ENCODE peak calls at places on chromosomes 7 and 10, in four cellular contexts. One of them, this sample, is unnamed.

GRCh38 chr7:2013381-2014311 is 219.1 kb downstream of the MAD1L1 start:
- DNase-seq in stimulated activated CD4-positive, alpha-beta T cell treated with anti-CD3 and anti-CD28 coated beads, Interleukin-1b, Interleukin-23, amount 100 ng/mL, for 4 hours: no peak
- DNase-seq in stimulated activated CD8-positive, alpha-beta memory T cell treated with anti-CD3 and anti-CD28 coated beads, Interleukin-15, amount 100 ng/mL, for 48 hours: no peak
- DNase-seq in hepatic stellate cell: no peak
- DNase-seq in this sample: peak; percentile 93

GRCh38 chr10:97463363-97464132 is 17.6 kb downstream of the ZDHHC16 start:
- DNase-seq in stimulated activated CD8-positive, alpha-beta memory T cell treated with anti-CD3 and anti-CD28 coated beads, Interleukin-15, amount 100 ng/mL, for 48 hours: no peak
- DNase-seq in hepatic stellate cell: peak; percentile 43
- DNase-seq in stimulated activated CD4-positive, alpha-beta T cell treated with anti-CD3 and anti-CD28 coated beads, Interleukin-1b, Interleukin-23, amount 100 ng/mL, for 4 hours: peak; percentile 22
- DNase-seq in this sample: no peak

GRCh38 chr7:20408467-20408826 is 77.7 kb downstream of the ITGB8 start:
- DNase-seq in stimulated activated CD4-positive, alpha-beta T cell treated with anti-CD3 and anti-CD28 coated beads, Interleukin-1b, Interleukin-23, amount 100 ng/mL, for 4 hours: no peak
- DNase-seq in hepatic stellate cell: no peak
- DNase-seq in stimulated activated CD8-positive, alpha-beta memory T cell treated with anti-CD3 and anti-CD28 coated beads, Interleukin-15, amount 100 ng/mL, for 48 hours: no peak
- DNase-seq in this sample: no peak

GRCh38 chr7:21191317-21192073 is 236.4 kb upstream of the SP4 start:
- DNase-seq in stimulated activated CD8-positive, alpha-beta memory T cell treated with anti-CD3 and anti-CD28 coated beads, Interleukin-15, amount 100 ng/mL, for 48 hours: no peak
- DNase-seq in hepatic stellate cell: no peak
- DNase-seq in stimulated activated CD4-positive, alpha-beta T cell treated with anti-CD3 and anti-CD28 coated beads, Interleukin-1b, Interleukin-23, amount 100 ng/mL, for 4 hours: no peak
- DNase-seq in this sample: no peak

GRCh38 chr7:51021906-51022570 is 239.3 kb upstream of the GRB10 start:
- DNase-seq in stimulated activated CD4-positive, alpha-beta T cell treated with anti-CD3 and anti-CD28 coated beads, Interleukin-1b, Interleukin-23, amount 100 ng/mL, for 4 hours: no peak
- DNase-seq in stimulated activated CD8-positive, alpha-beta memory T cell treated with anti-CD3 and anti-CD28 coated beads, Interleukin-15, amount 100 ng/mL, for 48 hours: no peak
- DNase-seq in hepatic stellate cell: peak; percentile 78
- DNase-seq in this sample: no peak

GRCh38 chr7:85774931-85775330 is 588.1 kb upstream of the SEMA3D start:
- DNase-seq in stimulated activated CD4-positive, alpha-beta T cell treated with anti-CD3 and anti-CD28 coated beads, Interleukin-1b, Interleukin-23, amount 100 ng/mL, for 4 hours: no peak
- DNase-seq in hepatic stellate cell: no peak
- DNase-seq in stimulated activated CD8-positive, alpha-beta memory T cell treated with anti-CD3 and anti-CD28 coated beads, Interleukin-15, amount 100 ng/mL, for 48 hours: no peak
- DNase-seq in this sample: no peak

GRCh38 chr7:41584746-41585145 is 118.1 kb downstream of the INHBA start:
- DNase-seq in stimulated activated CD8-positive, alpha-beta memory T cell treated with anti-CD3 and anti-CD28 coated beads, Interleukin-15, amount 100 ng/mL, for 48 hours: no peak
- DNase-seq in stimulated activated CD4-positive, alpha-beta T cell treated with anti-CD3 and anti-CD28 coated beads, Interleukin-1b, Interleukin-23, amount 100 ng/mL, for 4 hours: no peak
- DNase-seq in hepatic stellate cell: no peak
- DNase-seq in this sample: no peak

GRCh38 chr10:47287365-47287802 is 12.6 kb upstream of the GDF10 start:
- DNase-seq in stimulated activated CD8-positive, alpha-beta memory T cell treated with anti-CD3 and anti-CD28 coated beads, Interleukin-15, amount 100 ng/mL, for 48 hours: no peak
- DNase-seq in hepatic stellate cell: no peak
- DNase-seq in stimulated activated CD4-positive, alpha-beta T cell treated with anti-CD3 and anti-CD28 coated beads, Interleukin-1b, Interleukin-23, amount 100 ng/mL, for 4 hours: no peak
- DNase-seq in this sample: no peak

GRCh38 chr7:125568799-125569198 is 639.2 kb upstream of the POT1 start:
- DNase-seq in hepatic stellate cell: no peak
- DNase-seq in stimulated activated CD4-positive, alpha-beta T cell treated with anti-CD3 and anti-CD28 coated beads, Interleukin-1b, Interleukin-23, amount 100 ng/mL, for 4 hours: no peak
- DNase-seq in stimulated activated CD8-positive, alpha-beta memory T cell treated with anti-CD3 and anti-CD28 coated beads, Interleukin-15, amount 100 ng/mL, for 48 hours: no peak
- DNase-seq in this sample: no peak

GRCh38 chr10:78450239-78450638 is 416.6 kb downstream of the RPS24 start:
- DNase-seq in hepatic stellate cell: no peak
- DNase-seq in stimulated activated CD4-positive, alpha-beta T cell treated with anti-CD3 and anti-CD28 coated beads, Interleukin-1b, Interleukin-23, amount 100 ng/mL, for 4 hours: no peak
- DNase-seq in stimulated activated CD8-positive, alpha-beta memory T cell treated with anti-CD3 and anti-CD28 coated beads, Interleukin-15, amount 100 ng/mL, for 48 hours: no peak
- DNase-seq in this sample: no peak

GRCh38 chr10:29517352-29517923 is 117.3 kb downstream of the SVIL start:
- DNase-seq in stimulated activated CD8-positive, alpha-beta memory T cell treated with anti-CD3 and anti-CD28 coated beads, Interleukin-15, amount 100 ng/mL, for 48 hours: no peak
- DNase-seq in stimulated activated CD4-positive, alpha-beta T cell treated with anti-CD3 and anti-CD28 coated beads, Interleukin-1b, Interleukin-23, amount 100 ng/mL, for 4 hours: no peak
- DNase-seq in hepatic stellate cell: peak; percentile 43
- DNase-seq in this sample: no peak

GRCh38 chr10:32033171-32033570 is 23.1 kb downstream of the KIF5B start:
- DNase-seq in hepatic stellate cell: no peak
- DNase-seq in stimulated activated CD4-positive, alpha-beta T cell treated with anti-CD3 and anti-CD28 coated beads, Interleukin-1b, Interleukin-23, amount 100 ng/mL, for 4 hours: no peak
- DNase-seq in stimulated activated CD8-positive, alpha-beta memory T cell treated with anti-CD3 and anti-CD28 coated beads, Interleukin-15, amount 100 ng/mL, for 48 hours: no peak
- DNase-seq in this sample: no peak

GRCh38 chr7:103387267-103387666 is 39.8 kb downstream of the PSMC2 start:
- DNase-seq in stimulated activated CD8-positive, alpha-beta memory T cell treated with anti-CD3 and anti-CD28 coated beads, Interleukin-15, amount 100 ng/mL, for 48 hours: no peak
- DNase-seq in stimulated activated CD4-positive, alpha-beta T cell treated with anti-CD3 and anti-CD28 coated beads, Interleukin-1b, Interleukin-23, amount 100 ng/mL, for 4 hours: no peak
- DNase-seq in hepatic stellate cell: no peak
- DNase-seq in this sample: no peak

GRCh38 chr10:29136401-29136800 is 152.5 kb upstream of the LYZL1 start:
- DNase-seq in stimulated activated CD4-positive, alpha-beta T cell treated with anti-CD3 and anti-CD28 coated beads, Interleukin-1b, Interleukin-23, amount 100 ng/mL, for 4 hours: no peak
- DNase-seq in stimulated activated CD8-positive, alpha-beta memory T cell treated with anti-CD3 and anti-CD28 coated beads, Interleukin-15, amount 100 ng/mL, for 48 hours: no peak
- DNase-seq in hepatic stellate cell: no peak
- DNase-seq in this sample: no peak

GRCh38 chr7:13442226-13442625 is 547.2 kb downstream of the ETV1 start:
- DNase-seq in hepatic stellate cell: no peak
- DNase-seq in stimulated activated CD4-positive, alpha-beta T cell treated with anti-CD3 and anti-CD28 coated beads, Interleukin-1b, Interleukin-23, amount 100 ng/mL, for 4 hours: no peak
- DNase-seq in stimulated activated CD8-positive, alpha-beta memory T cell treated with anti-CD3 and anti-CD28 coated beads, Interleukin-15, amount 100 ng/mL, for 48 hours: no peak
- DNase-seq in this sample: no peak

GRCh38 chr7:56291-56913 is 136.0 kb upstream of the FAM20C start:
- DNase-seq in stimulated activated CD4-positive, alpha-beta T cell treated with anti-CD3 and anti-CD28 coated beads, Interleukin-1b, Interleukin-23, amount 100 ng/mL, for 4 hours: no peak
- DNase-seq in hepatic stellate cell: no peak
- DNase-seq in stimulated activated CD8-positive, alpha-beta memory T cell treated with anti-CD3 and anti-CD28 coated beads, Interleukin-15, amount 100 ng/mL, for 48 hours: no peak
- DNase-seq in this sample: no peak

GRCh38 chr10:62382831-62383230 is 8.7 kb downstream of the ZNF365 start:
- DNase-seq in stimulated activated CD4-positive, alpha-beta T cell treated with anti-CD3 and anti-CD28 coated beads, Interleukin-1b, Interleukin-23, amount 100 ng/mL, for 4 hours: no peak
- DNase-seq in hepatic stellate cell: no peak
- DNase-seq in stimulated activated CD8-positive, alpha-beta memory T cell treated with anti-CD3 and anti-CD28 coated beads, Interleukin-15, amount 100 ng/mL, for 48 hours: no peak
- DNase-seq in this sample: no peak

GRCh38 chr7:142372727-142373126 is 114.9 kb upstream of the PRSS58 start:
- DNase-seq in stimulated activated CD8-positive, alpha-beta memory T cell treated with anti-CD3 and anti-CD28 coated beads, Interleukin-15, amount 100 ng/mL, for 48 hours: no peak
- DNase-seq in hepatic stellate cell: no peak
- DNase-seq in stimulated activated CD4-positive, alpha-beta T cell treated with anti-CD3 and anti-CD28 coated beads, Interleukin-1b, Interleukin-23, amount 100 ng/mL, for 4 hours: no peak
- DNase-seq in this sample: no peak

GRCh38 chr10:119667562-119668328 is 16.6 kb downstream of the BAG3 start:
- DNase-seq in stimulated activated CD8-positive, alpha-beta memory T cell treated with anti-CD3 and anti-CD28 coated beads, Interleukin-15, amount 100 ng/mL, for 48 hours: no peak
- DNase-seq in stimulated activated CD4-positive, alpha-beta T cell treated with anti-CD3 and anti-CD28 coated beads, Interleukin-1b, Interleukin-23, amount 100 ng/mL, for 4 hours: no peak
- DNase-seq in hepatic stellate cell: peak; percentile 97
- DNase-seq in this sample: no peak